ENCODE peak calls at places on chromosomes 4 and X, in seven cellular contexts. One of them, this sample, is unnamed.
A peak's percentile ranks its signal among the peaks of the same experiment; 100 is the strongest.

GRCh38 chr4:5368426-5368825 is 317.1 kb downstream of the STK32B start:
- DNase-seq in H9: no peak
- DNase-seq in PC-9: no peak
- DNase-seq in mammary epithelial cell: no peak
- DNase-seq in HCT116: no peak
- DNase-seq in dorsolateral prefrontal cortex: no peak
- DNase-seq in CD4-positive, CD25-positive, alpha-beta regulatory T cell: no peak
- DNase-seq in this sample: no peak

GRCh38 chrX:151771726-151772125 is 37.2 kb downstream of the CNGA2 start:
- DNase-seq in H9: no peak
- DNase-seq in PC-9: peak; percentile 63
- DNase-seq in mammary epithelial cell: no peak
- DNase-seq in HCT116: no peak
- DNase-seq in dorsolateral prefrontal cortex: no peak
- DNase-seq in CD4-positive, CD25-positive, alpha-beta regulatory T cell: no peak
- DNase-seq in this sample: no peak

GRCh38 chr4:73944061-73944875 is 37.6 kb downstream of the PF4 start:
- DNase-seq in H9: peak; percentile 47
- DNase-seq in PC-9: no peak
- DNase-seq in mammary epithelial cell: peak; percentile 18
- DNase-seq in HCT116: no peak
- DNase-seq in dorsolateral prefrontal cortex: no peak
- DNase-seq in CD4-positive, CD25-positive, alpha-beta regulatory T cell: no peak
- DNase-seq in this sample: no peak

GRCh38 chr4:10734697-10735096 is 50.1 kb upstream of the CLNK start:
- DNase-seq in H9: no peak
- DNase-seq in PC-9: no peak
- DNase-seq in mammary epithelial cell: no peak
- DNase-seq in HCT116: no peak
- DNase-seq in dorsolateral prefrontal cortex: no peak
- DNase-seq in CD4-positive, CD25-positive, alpha-beta regulatory T cell: peak; percentile 39
- DNase-seq in this sample: no peak

GRCh38 chrX:115437841-115438240 is 123.1 kb upstream of the PLS3 start:
- DNase-seq in H9: no peak
- DNase-seq in PC-9: no peak
- DNase-seq in mammary epithelial cell: no peak
- DNase-seq in HCT116: no peak
- DNase-seq in dorsolateral prefrontal cortex: no peak
- DNase-seq in CD4-positive, CD25-positive, alpha-beta regulatory T cell: no peak
- DNase-seq in this sample: no peak

GRCh38 chrX:119887721-119888425 is 7.8 kb upstream of the AKAP14 start:
- DNase-seq in H9: peak; percentile 88
- DNase-seq in PC-9: peak; percentile 65
- DNase-seq in mammary epithelial cell: no peak
- DNase-seq in HCT116: peak; percentile 44
- DNase-seq in dorsolateral prefrontal cortex: no peak
- DNase-seq in CD4-positive, CD25-positive, alpha-beta regulatory T cell: peak; percentile 65
- DNase-seq in this sample: no peak

GRCh38 chrX:71846429-71846828 is 64.2 kb upstream of the NHSL2 start:
- DNase-seq in H9: no peak
- DNase-seq in PC-9: no peak
- DNase-seq in mammary epithelial cell: peak; percentile 9
- DNase-seq in HCT116: no peak
- DNase-seq in dorsolateral prefrontal cortex: no peak
- DNase-seq in CD4-positive, CD25-positive, alpha-beta regulatory T cell: no peak
- DNase-seq in this sample: no peak

GRCh38 chrX:39946822-39947221 is 150.9 kb downstream of the BCOR start:
- DNase-seq in H9: no peak
- DNase-seq in PC-9: no peak
- DNase-seq in mammary epithelial cell: peak; percentile 25
- DNase-seq in HCT116: no peak
- DNase-seq in dorsolateral prefrontal cortex: no peak
- DNase-seq in CD4-positive, CD25-positive, alpha-beta regulatory T cell: no peak
- DNase-seq in this sample: no peak

GRCh38 chr4:103100691-103101090 is 1.1 kb upstream of the BDH2 start:
- DNase-seq in H9: no peak
- DNase-seq in PC-9: no peak
- DNase-seq in mammary epithelial cell: no peak
- DNase-seq in HCT116: no peak
- DNase-seq in dorsolateral prefrontal cortex: no peak
- DNase-seq in CD4-positive, CD25-positive, alpha-beta regulatory T cell: no peak
- DNase-seq in this sample: no peak

GRCh38 chr4:143381171-143382118 is 44.8 kb downstream of the GAB1 start:
- DNase-seq in H9: no peak
- DNase-seq in PC-9: no peak
- DNase-seq in mammary epithelial cell: peak; percentile 81
- DNase-seq in HCT116: no peak
- DNase-seq in dorsolateral prefrontal cortex: peak; percentile 55
- DNase-seq in CD4-positive, CD25-positive, alpha-beta regulatory T cell: no peak
- DNase-seq in this sample: peak; percentile 46
- H3K27ac ChIP-seq in H9: no peak overlapping the region
- H3K27ac ChIP-seq in PC-9: no peak overlapping the region
- H3K27ac ChIP-seq in mammary epithelial cell: peak overlapping the region; percentile 84
- H3K27ac ChIP-seq in HCT116: no peak overlapping the region
- H3K27ac ChIP-seq in dorsolateral prefrontal cortex: peak overlapping the region; percentile 99
- H3K27ac ChIP-seq in CD4-positive, CD25-positive, alpha-beta regulatory T cell: no peak overlapping the region
- H3K27ac ChIP-seq in this sample: peak overlapping the region; percentile 66

GRCh38 chr4:139241086-139241783 is 38.8 kb downstream of the MGARP start:
- DNase-seq in H9: peak; percentile 63
- DNase-seq in PC-9: no peak
- DNase-seq in mammary epithelial cell: no peak
- DNase-seq in HCT116: no peak
- DNase-seq in dorsolateral prefrontal cortex: no peak
- DNase-seq in CD4-positive, CD25-positive, alpha-beta regulatory T cell: no peak
- DNase-seq in this sample: no peak
- H3K27ac ChIP-seq in H9: peak overlapping the region; percentile 4
- H3K27ac ChIP-seq in PC-9: no peak overlapping the region
- H3K27ac ChIP-seq in mammary epithelial cell: no peak overlapping the region
- H3K27ac ChIP-seq in HCT116: no peak overlapping the region
- H3K27ac ChIP-seq in dorsolateral prefrontal cortex: no peak overlapping the region
- H3K27ac ChIP-seq in CD4-positive, CD25-positive, alpha-beta regulatory T cell: no peak overlapping the region
- H3K27ac ChIP-seq in this sample: no peak overlapping the region

GRCh38 chr4:39613093-39613656 is 25.5 kb downstream of the SMIM14 start:
- DNase-seq in H9: no peak
- DNase-seq in PC-9: peak; percentile 80
- DNase-seq in mammary epithelial cell: peak; percentile 10
- DNase-seq in HCT116: no peak
- DNase-seq in dorsolateral prefrontal cortex: no peak
- DNase-seq in CD4-positive, CD25-positive, alpha-beta regulatory T cell: no peak
- DNase-seq in this sample: no peak
- H3K27ac ChIP-seq in H9: no peak overlapping the region
- H3K27ac ChIP-seq in PC-9: peak overlapping the region; percentile 69
- H3K27ac ChIP-seq in mammary epithelial cell: no peak overlapping the region
- H3K27ac ChIP-seq in HCT116: no peak overlapping the region
- H3K27ac ChIP-seq in dorsolateral prefrontal cortex: no peak overlapping the region
- H3K27ac ChIP-seq in CD4-positive, CD25-positive, alpha-beta regulatory T cell: no peak overlapping the region
- H3K27ac ChIP-seq in this sample: no peak overlapping the region

GRCh38 chr4:110231869-110232268 is 33.5 kb upstream of the ELOVL6 start:
- DNase-seq in H9: no peak
- DNase-seq in PC-9: peak; percentile 91
- DNase-seq in mammary epithelial cell: peak; percentile 5
- DNase-seq in HCT116: no peak
- DNase-seq in dorsolateral prefrontal cortex: no peak
- DNase-seq in CD4-positive, CD25-positive, alpha-beta regulatory T cell: no peak
- DNase-seq in this sample: peak; percentile 53

GRCh38 chr4:110236324-110236723 is 37.9 kb upstream of the ELOVL6 start:
- DNase-seq in H9: no peak
- DNase-seq in PC-9: no peak
- DNase-seq in mammary epithelial cell: no peak
- DNase-seq in HCT116: no peak
- DNase-seq in dorsolateral prefrontal cortex: no peak
- DNase-seq in CD4-positive, CD25-positive, alpha-beta regulatory T cell: no peak
- DNase-seq in this sample: no peak
- H3K27ac ChIP-seq in H9: no peak overlapping the region
- H3K27ac ChIP-seq in PC-9: no peak overlapping the region
- H3K27ac ChIP-seq in mammary epithelial cell: no peak overlapping the region
- H3K27ac ChIP-seq in HCT116: no peak overlapping the region
- H3K27ac ChIP-seq in dorsolateral prefrontal cortex: no peak overlapping the region
- H3K27ac ChIP-seq in CD4-positive, CD25-positive, alpha-beta regulatory T cell: no peak overlapping the region
- H3K27ac ChIP-seq in this sample: no peak overlapping the region

DNA sequence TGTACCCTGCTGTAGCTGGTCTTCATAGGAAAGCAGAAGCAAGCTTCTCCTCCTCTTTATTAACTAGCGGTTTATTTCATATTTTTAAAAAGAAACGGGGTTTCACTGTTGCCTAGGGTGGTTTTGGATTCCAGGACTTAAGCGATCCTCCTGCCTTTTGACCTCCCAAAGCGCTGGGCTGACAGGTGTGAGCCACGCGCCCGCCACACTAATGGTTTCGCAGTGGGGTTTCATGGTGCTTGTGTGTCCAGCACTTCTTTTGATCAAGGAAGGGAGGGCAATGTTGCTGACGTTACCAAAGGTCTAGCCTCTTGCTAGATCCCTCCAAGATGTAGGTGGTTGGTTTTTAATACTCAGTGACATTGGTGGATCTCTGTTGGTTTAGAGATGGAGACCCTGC is 1.4 kb downstream of the MAEA start:
- DNase-seq in H9: peak; percentile 17
- DNase-seq in PC-9: no peak
- DNase-seq in mammary epithelial cell: no peak
- DNase-seq in HCT116: no peak
- DNase-seq in dorsolateral prefrontal cortex: no peak
- DNase-seq in CD4-positive, CD25-positive, alpha-beta regulatory T cell: no peak
- DNase-seq in this sample: no peak
- H3K27ac ChIP-seq in H9: no peak overlapping the region
- H3K27ac ChIP-seq in PC-9: peak overlapping the region; percentile 53
- H3K27ac ChIP-seq in mammary epithelial cell: peak overlapping the region; percentile 80
- H3K27ac ChIP-seq in HCT116: no peak overlapping the region
- H3K27ac ChIP-seq in dorsolateral prefrontal cortex: peak overlapping the region; percentile 15
- H3K27ac ChIP-seq in CD4-positive, CD25-positive, alpha-beta regulatory T cell: peak overlapping the region; percentile 87
- H3K27ac ChIP-seq in this sample: peak overlapping the region; percentile 74

DNA sequence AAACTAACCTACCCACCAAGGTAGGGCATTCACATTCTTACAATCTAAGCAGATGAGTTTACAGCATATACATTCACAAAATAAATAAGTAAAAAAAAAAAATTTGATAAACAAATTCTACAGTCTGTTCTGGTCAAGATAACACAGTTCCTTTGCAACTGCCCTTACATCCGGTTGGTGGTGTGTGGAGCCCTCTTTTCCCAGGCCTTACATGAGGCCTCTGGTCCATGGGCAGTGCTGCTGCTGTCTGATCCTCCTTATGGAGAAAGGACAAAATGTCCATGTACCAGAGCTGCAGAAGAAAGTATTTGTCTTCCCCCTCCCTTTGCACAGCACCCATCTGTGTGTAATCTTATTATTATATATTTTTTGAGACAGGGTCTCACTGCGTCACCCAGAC is 2.2 kb upstream of the SEPTIN11 start:
- DNase-seq in H9: no peak
- DNase-seq in PC-9: no peak
- DNase-seq in mammary epithelial cell: no peak
- DNase-seq in HCT116: no peak
- DNase-seq in dorsolateral prefrontal cortex: no peak
- DNase-seq in CD4-positive, CD25-positive, alpha-beta regulatory T cell: no peak
- DNase-seq in this sample: no peak
- H3K27ac ChIP-seq in H9: no peak overlapping the region
- H3K27ac ChIP-seq in PC-9: no peak overlapping the region
- H3K27ac ChIP-seq in mammary epithelial cell: no peak overlapping the region
- H3K27ac ChIP-seq in HCT116: no peak overlapping the region
- H3K27ac ChIP-seq in dorsolateral prefrontal cortex: peak overlapping the region; percentile 63
- H3K27ac ChIP-seq in CD4-positive, CD25-positive, alpha-beta regulatory T cell: no peak overlapping the region
- H3K27ac ChIP-seq in this sample: no peak overlapping the region

DNA sequence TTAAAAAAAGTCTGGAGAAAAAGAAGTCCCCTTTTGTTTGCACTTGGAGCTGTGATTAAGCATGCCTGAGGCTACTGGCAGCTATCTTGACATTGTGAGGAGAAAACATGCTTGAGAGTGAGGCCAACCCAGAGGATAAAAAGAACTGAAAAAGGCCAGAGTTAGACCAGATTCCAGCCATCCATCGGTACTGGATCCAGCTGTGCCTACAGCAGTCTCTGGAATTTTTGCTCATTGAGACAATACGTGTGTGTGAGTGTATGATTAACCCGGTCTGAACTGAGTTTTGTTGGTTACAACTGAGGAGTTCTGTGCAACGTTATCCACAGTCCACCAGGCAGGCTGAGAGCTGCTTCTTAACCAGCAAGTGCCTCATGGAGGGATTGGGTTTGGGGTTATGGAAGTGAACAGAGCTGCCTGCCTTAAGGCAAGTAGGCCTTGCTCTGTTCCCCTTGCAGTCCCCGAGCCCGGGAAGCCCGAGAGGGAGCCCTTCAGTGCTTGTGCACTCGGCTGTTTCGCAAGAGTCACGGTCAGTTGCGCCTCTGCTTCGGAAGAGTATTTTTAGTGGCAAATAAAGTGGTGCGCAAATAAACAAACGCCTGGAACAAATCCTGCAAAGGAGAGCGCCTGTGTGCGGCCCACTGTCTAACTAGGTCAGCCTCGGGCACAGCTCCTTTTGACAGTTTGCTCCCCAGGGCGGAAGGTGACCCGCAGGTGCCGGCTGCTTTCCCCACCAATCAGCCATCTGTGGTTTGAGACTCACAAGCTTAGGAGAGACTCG is 57.1 kb downstream of the LGI2 start:
- DNase-seq in H9: peak; percentile 28
- DNase-seq in PC-9: peak; percentile 71
- DNase-seq in mammary epithelial cell: peak; percentile 46
- DNase-seq in HCT116: no peak
- DNase-seq in dorsolateral prefrontal cortex: no peak
- DNase-seq in CD4-positive, CD25-positive, alpha-beta regulatory T cell: no peak
- DNase-seq in this sample: peak; percentile 33
- H3K27ac ChIP-seq in H9: no peak overlapping the region
- H3K27ac ChIP-seq in PC-9: no peak overlapping the region
- H3K27ac ChIP-seq in mammary epithelial cell: no peak overlapping the region
- H3K27ac ChIP-seq in HCT116: no peak overlapping the region
- H3K27ac ChIP-seq in dorsolateral prefrontal cortex: peak overlapping the region; percentile 11
- H3K27ac ChIP-seq in CD4-positive, CD25-positive, alpha-beta regulatory T cell: no peak overlapping the region
- H3K27ac ChIP-seq in this sample: no peak overlapping the region